ENCODE peak calls at places on chromosomes 12 and 14, in four cellular contexts. F is kidney glomerular epithelial cell; G is immature natural killer cell; B is effector memory CD4-positive, alpha-beta T cell. H is an unnamed sample.
A peak's percentile ranks its signal among the peaks of the same experiment; 100 is the strongest.

GRCh38 chr14:65164068-65164824 is 61.9 kb upstream of the MAX start:
- DNase-seq in F (peak; percentile 18), G (peak; percentile 30), B (no peak), H (no peak)

GRCh38 chr12:18629916-18630315 is 107.9 kb downstream of the PLCZ1 start:
- DNase-seq in F (peak; percentile 23), G (no peak), B (no peak), H (no peak)

GRCh38 chr12:42809226-42809625 is 219.7 kb upstream of the PRICKLE1 start:
- DNase-seq in F (peak; percentile 11), G (no peak), B (no peak), H (no peak)

GRCh38 chr12:25591132-25591531 is 38.0 kb upstream of the LMNTD1 start:
- DNase-seq in F (no peak), G (peak; percentile 26), B (no peak), H (no peak)

GRCh38 chr14:63435838-63436237 is 107.3 kb downstream of the PPP2R5E start:
- DNase-seq in F (no peak), G (no peak), B (no peak), H (no peak)

GRCh38 chr14:69610859-69611263 is 535 bp upstream of the SUSD6 start:
- DNase-seq in F (no peak), G (no peak), B (no peak), H (no peak)

GRCh38 chr14:93173943-93174395 is 10.7 kb downstream of the MOAP1 start:
- DNase-seq in F (peak; percentile 44), G (no peak), B (no peak), H (no peak)

GRCh38 chr14:35197015-35197414 is 74.7 kb downstream of the PRORP start:
- DNase-seq in F (no peak), G (no peak), B (no peak), H (peak; percentile 91)

GRCh38 chr14:89432226-89432625 is 15.2 kb upstream of the FOXN3 start:
- DNase-seq in F (no peak), G (no peak), B (no peak), H (peak; percentile 28)

GRCh38 chr12:6465467-6466183 is 4.9 kb downstream of the VAMP1 start:
- DNase-seq in F (peak; percentile 45), G (peak; percentile 58), B (no peak), H (peak; percentile 27)

GRCh38 chr12:41034686-41035085 is 153.4 kb upstream of the PDZRN4 start:
- DNase-seq in F (no peak), G (no peak), B (no peak), H (no peak)

H was measured in NCI-H2029.